ENCODE peak calls at places on chromosomes 1 and 21, in four cellular contexts. W is H1, J is HepG2, Q is GM12878. V is an unnamed sample.

GRCh38 chr1:94539496-94539895 is 2.1 kb downstream of the F3 start:
- DNase-seq in W (no peak), J (no peak), Q (no peak), V (no peak)

GRCh38 chr1:109620396-109620817 is 770 bp downstream of the AMPD2 start:
- DNase-seq in W (no peak), J (no peak), Q (no peak), V (no peak)

GRCh38 chr1:96360036-96360795 is 361.4 kb upstream of the PTBP2 start:
- DNase-seq in W (no peak), J (no peak), Q (no peak), V (no peak)

GRCh38 chr1:185795181-185795580 is 61.0 kb downstream of the HMCN1 start:
- DNase-seq in W (no peak), J (no peak), Q (no peak), V (no peak)

GRCh38 chr1:222068937-222069336 is 327.0 kb upstream of the DUSP10 start:
- DNase-seq in W (no peak), J (no peak), Q (no peak), V (no peak)

GRCh38 chr1:42379794-42380616 is 587 bp upstream of the RIMKLA start:
- DNase-seq in W (peak), J (peak), Q (no peak), V (no peak)

GRCh38 chr1:94602802-94603625 is 61.5 kb upstream of the F3 start:
- DNase-seq in W (no peak), J (no peak), Q (no peak), V (no peak)

GRCh38 chr1:115423776-115424175 is 85.7 kb upstream of the NGF start:
- DNase-seq in W (no peak), J (no peak), Q (no peak), V (no peak)

GRCh38 chr21:40227111-40227510 is 359.9 kb downstream of the PCP4 start:
- DNase-seq in W (no peak), J (no peak), Q (no peak), V (no peak)

GRCh38 chr1:205578780-205579571 is 52.8 kb downstream of the ELK4 start:
- DNase-seq in W (no peak), J (no peak), Q (no peak), V (no peak)

GRCh38 chr1:87717167-87717670 is 388.5 kb downstream of the LMO4 start:
- DNase-seq in W (no peak), J (no peak), Q (no peak), V (no peak)

GRCh38 chr1:227526524-227526923 is 36.8 kb upstream of the ZNF678 start:
- DNase-seq in W (no peak), J (no peak), Q (no peak), V (no peak)
- TF ChIP-seq SUZ12 in W (no peak), J (no peak), Q (no peak), V (no peak)

GRCh38 chr1:231385118-231385748 is 36.9 kb downstream of the EGLN1 start:
- DNase-seq in W (no peak), J (peak), Q (no peak), V (no peak)
- H3K4me3 ChIP-seq in W (no peak), J (no peak), Q (no peak), V (no peak)

GRCh38 chr1:154501423-154502065 is 475 bp upstream of the TDRD10 start:
- DNase-seq in W (peak), J (no peak), Q (no peak), V (no peak)
- H3K9ac ChIP-seq in W (no peak), J (no peak), Q (no peak), V (peak)

DNA sequence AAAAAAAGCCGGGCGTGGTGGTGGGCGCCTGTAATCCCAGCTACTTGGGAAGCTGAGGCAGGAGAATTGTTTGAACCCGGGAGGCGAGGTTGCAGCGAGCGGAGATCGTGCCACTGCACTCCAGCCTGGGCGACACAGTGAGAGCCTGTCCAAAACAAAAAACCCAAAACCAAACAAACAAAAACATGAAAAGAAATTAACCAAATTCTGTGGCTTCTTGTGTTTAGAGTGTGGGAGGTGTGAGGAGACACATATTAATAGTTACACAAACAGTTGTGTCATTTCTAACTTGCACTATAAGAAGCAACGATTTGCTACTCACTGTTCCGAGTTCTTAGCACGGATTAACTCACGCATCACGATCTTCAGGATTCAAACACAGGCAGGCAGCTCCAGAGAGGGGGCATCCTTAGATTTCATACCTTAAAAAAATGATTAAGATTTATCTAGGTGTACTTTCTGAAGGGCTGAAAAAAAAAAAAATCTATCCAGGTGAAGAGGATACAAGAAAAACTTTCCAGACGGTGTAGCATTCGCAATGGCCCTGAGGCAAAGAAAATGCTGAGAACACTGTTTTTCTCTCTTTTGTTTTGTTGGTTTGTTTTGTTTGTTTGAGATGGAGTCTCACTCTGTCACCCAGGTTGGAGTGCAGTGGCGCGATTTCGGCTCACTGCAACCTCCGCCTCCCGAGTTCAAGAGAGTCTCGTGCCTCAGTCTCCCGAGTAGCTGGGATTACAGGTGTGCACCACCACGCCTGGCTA is 713 bp upstream of the HMGCL start:
- DNase-seq in W (no peak), J (no peak), Q (peak), V (no peak)
- TF ChIP-seq SUZ12 in W (no peak), J (no peak), Q (no peak), V (no peak)

GRCh38 chr1:175543447-175543846 is 199.9 kb downstream of the TNR start:
- DNase-seq in W (no peak), J (no peak), Q (no peak), V (no peak)

GRCh38 chr1:175554586-175554985 is 188.8 kb downstream of the TNR start:
- DNase-seq in W (no peak), J (no peak), Q (no peak), V (no peak)

DNA sequence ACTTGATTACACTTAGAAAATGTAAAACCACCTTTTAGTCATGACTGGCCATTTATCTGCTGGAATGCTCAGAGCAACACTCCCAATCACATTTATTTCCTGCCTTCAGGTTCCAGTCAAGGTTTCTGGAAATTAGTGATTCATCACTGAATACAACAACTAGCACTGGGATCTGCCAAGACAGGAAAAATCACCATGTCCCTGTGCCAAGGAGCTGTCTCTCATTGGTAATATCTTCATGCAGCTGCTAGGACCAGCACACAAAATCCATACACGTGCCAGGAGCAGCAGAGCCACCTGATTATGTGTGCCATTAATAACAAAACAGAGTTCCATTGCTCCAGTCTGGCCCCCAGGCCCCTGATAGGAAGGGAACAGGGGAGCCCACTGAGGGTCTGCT is 194.6 kb downstream of the TNR start:
- DNase-seq in W (no peak), J (no peak), Q (no peak), V (no peak)
- H3K4me3 ChIP-seq in W (no peak), J (no peak), Q (no peak), V (no peak)

GRCh38 chr1:113928950-113929749 is at the start of gene HIPK1:
- DNase-seq in W (peak), J (peak), Q (peak), V (peak)

GRCh38 chr1:113928129-113928949 is 785 bp upstream of the HIPK1 start:
- DNase-seq in W (no peak), J (peak), Q (peak), V (no peak)

GRCh38 chr1:113931456-113931855 is 2.3 kb downstream of the HIPK1 start:
- DNase-seq in W (no peak), J (peak), Q (no peak), V (no peak)

GRCh38 chr1:113929750-113930498 is 800 bp downstream of the HIPK1 start:
- DNase-seq in W (peak), J (no peak), Q (no peak), V (no peak)

GRCh38 chr1:113930499-113931161 is 1.5 kb downstream of the HIPK1 start:
- DNase-seq in W (no peak), J (peak), Q (no peak), V (no peak)
- H3K9ac ChIP-seq in W (no peak), J (peak), Q (peak), V (peak)

DNA sequence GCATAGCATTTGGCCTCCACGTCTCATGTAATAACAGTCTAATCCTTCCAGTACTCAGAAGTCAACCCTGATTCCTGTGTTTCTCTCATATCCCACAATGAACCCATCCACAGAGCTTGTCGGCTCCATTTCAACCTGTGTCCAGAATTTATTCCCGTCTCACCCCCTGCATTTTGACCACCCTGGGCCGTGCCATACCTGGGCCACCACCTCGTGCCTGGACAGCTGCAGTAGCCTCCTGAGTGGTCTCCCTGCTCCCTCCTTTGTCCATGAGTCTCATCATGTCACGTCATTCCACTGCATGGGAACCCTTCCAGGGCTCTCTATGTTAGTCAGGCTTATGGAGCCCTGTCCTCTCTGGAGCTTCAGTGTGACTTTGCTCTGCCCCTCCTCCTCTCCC is 670.6 kb downstream of the PTPRU start:
- DNase-seq in W (no peak), J (no peak), Q (no peak), V (no peak)
- TF ChIP-seq SUZ12 in W (no peak), J (no peak), Q (no peak), V (no peak)

DNA sequence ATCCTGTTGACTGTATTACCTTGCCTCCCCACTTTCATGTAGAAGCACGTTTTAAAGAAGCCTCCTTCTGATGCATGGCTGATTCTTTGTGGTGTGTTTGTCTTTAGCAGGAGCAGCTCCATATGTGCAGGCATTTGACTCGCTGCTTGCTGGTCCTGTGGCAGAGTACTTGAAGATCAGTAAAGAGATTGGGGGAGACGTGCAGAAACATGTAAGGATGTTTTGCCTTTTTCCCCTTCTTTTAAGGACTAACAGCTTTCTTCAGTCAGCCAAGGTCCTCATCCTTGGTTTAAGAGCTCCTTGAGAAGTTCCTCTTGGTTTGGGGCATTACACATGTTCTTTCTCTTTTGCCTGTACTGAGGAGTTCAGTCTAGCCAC is 19.4 kb downstream of the CAP1 start:
- DNase-seq in W (no peak), J (no peak), Q (no peak), V (no peak)
- H3K4me3 ChIP-seq in W (no peak), J (no peak), Q (peak), V (no peak)

DNA sequence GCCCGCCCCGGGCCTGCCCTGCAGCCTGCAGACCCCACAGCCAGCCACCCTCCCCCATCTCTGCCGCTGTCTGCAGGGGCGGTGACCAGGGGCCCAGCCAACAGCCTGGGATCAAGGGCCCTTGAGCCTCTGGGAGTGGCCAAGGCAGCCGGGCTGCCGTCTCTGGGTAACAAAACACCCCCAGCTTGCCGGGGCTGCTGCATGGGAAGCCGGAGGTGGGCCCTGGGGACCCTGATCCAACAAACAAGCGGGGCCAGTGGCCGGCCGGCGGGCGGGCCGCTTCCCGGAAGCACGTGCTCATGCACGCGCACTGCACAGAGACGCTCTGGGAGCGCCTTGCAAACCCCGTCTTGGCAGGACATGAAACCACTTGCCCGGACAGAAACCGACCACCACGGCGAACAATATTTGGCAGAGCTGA is 13.2 kb downstream of the MEGF6 start:
- DNase-seq in W (no peak), J (no peak), Q (no peak), V (no peak)
- H3K9ac ChIP-seq in W (no peak), J (no peak), Q (no peak), V (no peak)

DNA sequence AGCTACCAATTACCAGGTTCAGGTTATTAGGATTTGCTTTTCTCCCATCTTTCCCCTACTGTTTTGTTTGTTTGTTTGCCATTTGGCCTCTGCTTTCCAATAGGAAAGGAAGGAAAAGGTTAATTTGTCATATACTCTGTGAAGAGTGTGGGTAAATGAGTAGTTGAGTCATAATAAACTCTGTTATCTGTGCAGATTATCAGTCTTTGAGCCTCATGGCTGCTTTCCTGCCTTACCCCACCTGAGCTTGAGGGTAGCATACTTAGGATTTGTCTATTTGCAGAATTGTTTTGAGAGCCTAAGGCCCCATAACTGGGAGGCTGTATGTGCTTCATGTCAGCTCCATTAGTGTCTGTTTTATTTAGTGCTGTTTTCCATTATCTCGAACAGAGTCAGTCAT is 32.9 kb upstream of the SNX27 start:
- DNase-seq in W (no peak), J (no peak), Q (no peak), V (no peak)
- TF ChIP-seq SUZ12 in W (no peak), J (no peak), Q (no peak), V (no peak)

V was measured in NT2/D1.